ENCODE peak calls at places on chromosomes 16 and 17, in four cellular contexts. V is K562, B is H9, M is endodermal cell. H is an unnamed sample.

GRCh38 chr17:55601874-55602364 is 90.7 kb upstream of the SMIM36 start:
- DNase-seq in V (peak), B (peak), M (peak), H (no peak)

GRCh38 chr16:72845322-72846020 is 202.5 kb downstream of the ZFHX3 start:
- DNase-seq in M (no peak), B (no peak), V (no peak), H (no peak)

GRCh38 chr16:46748775-46749705 is 896 bp upstream of the MYLK3 start:
- DNase-seq in V (peak), M (peak), B (no peak), H (no peak)

GRCh38 chr17:42289863-42290165 is 1.5 kb downstream of the STAT5A start:
- DNase-seq in V (no peak), M (no peak), B (no peak), H (no peak)

GRCh38 chr17:43945074-43945824 is 3.0 kb upstream of the PPY start:
- DNase-seq in M (peak), B (no peak), V (no peak), H (no peak)

GRCh38 chr17:28112199-28112995 is 69.9 kb downstream of the NLK start:
- DNase-seq in M (no peak), B (no peak), V (no peak), H (no peak)

GRCh38 chr17:67578058-67578457 is 139.7 kb upstream of the NOL11 start:
- DNase-seq in B (no peak), M (peak), V (no peak), H (no peak)

GRCh38 chr17:18181358-18181757 is 2.3 kb upstream of the ALKBH5 start:
- DNase-seq in V (peak), B (no peak), M (no peak), H (no peak)

GRCh38 chr17:4420692-4421131 is 13.0 kb upstream of the SPNS3 start:
- DNase-seq in B (peak), M (peak), V (peak), H (peak)

GRCh38 chr16:23369416-23369815 is 67.3 kb downstream of the SCNN1B start:
- DNase-seq in M (no peak), B (no peak), V (no peak), H (no peak)

GRCh38 chr16:19415918-19416317 is 1.8 kb upstream of the TMC5 start:
- DNase-seq in M (no peak), B (no peak), V (no peak), H (no peak)

GRCh38 chr17:32784113-32784512 is 92.8 kb downstream of the MYO1D start:
- DNase-seq in V (no peak), B (no peak), M (no peak), H (no peak)

GRCh38 chr16:76653390-76654026 is 376.3 kb downstream of the CNTNAP4 start:
- DNase-seq in V (peak), M (peak), B (peak), H (no peak)

GRCh38 chr16:64907844-64908243 is 214.0 kb downstream of the CDH11 start:
- DNase-seq in V (no peak), M (no peak), B (no peak), H (no peak)

GRCh38 chr17:17944253-17944652 is 27.9 kb downstream of the TOM1L2 start:
- DNase-seq in B (no peak), V (no peak), M (no peak), H (no peak)

GRCh38 chr16:12262454-12263180 is 286.1 kb downstream of the SNX29 start:
- DNase-seq in B (no peak), M (no peak), V (no peak), H (peak)

GRCh38 chr16:66580605-66581209 is 1.4 kb downstream of the CMTM2 start:
- DNase-seq in V (no peak), B (no peak), M (no peak), H (no peak)

GRCh38 chr17:82905130-82905529 is 65.3 kb upstream of the ZNF750 start:
- DNase-seq in V (no peak), M (no peak), B (no peak), H (no peak)

GRCh38 chr17:28339431-28339830 is 3.9 kb downstream of the TNFAIP1 start:
- DNase-seq in M (no peak), V (no peak), B (no peak), H (no peak)

GRCh38 chr16:78462261-78463208 is 363.1 kb downstream of the WWOX start:
- DNase-seq in B (no peak), M (no peak), V (no peak), H (peak)

DNA sequence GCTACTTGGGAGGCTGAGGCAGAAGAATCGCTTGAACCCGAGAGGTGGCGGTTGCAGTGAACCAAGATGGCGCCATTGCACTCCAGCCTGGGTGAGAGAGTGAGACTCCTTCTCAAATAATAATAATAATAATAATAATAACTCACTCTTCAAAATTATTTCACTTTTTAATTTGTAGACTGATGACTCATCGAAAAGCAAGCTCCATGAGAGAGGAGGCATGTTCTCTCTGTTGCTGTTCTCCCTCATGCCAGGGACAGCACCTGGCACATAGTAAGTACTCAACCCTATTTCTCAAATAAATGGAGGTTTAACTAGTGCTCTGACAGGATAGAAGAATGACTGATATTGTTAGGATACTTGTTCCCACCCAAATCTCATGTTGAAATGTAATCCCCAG is 265.3 kb downstream of the CEP112 start:
- DNase-seq in B (no peak), M (no peak), V (no peak), H (no peak)
- TF ChIP-seq CTCF in B (no peak), M (no peak), V (no peak), H (no peak)

GRCh38 chr16:58820359-58820758 is 86.2 kb upstream of the GOT2 start:
- DNase-seq in V (no peak), M (no peak), B (no peak), H (no peak)

GRCh38 chr16:58815188-58815888 is 81.2 kb upstream of the GOT2 start:
- DNase-seq in V (no peak), M (no peak), B (no peak), H (no peak)

GRCh38 chr16:58809213-58809612 is 75.1 kb upstream of the GOT2 start:
- DNase-seq in B (no peak), V (no peak), M (no peak), H (no peak)

DNA sequence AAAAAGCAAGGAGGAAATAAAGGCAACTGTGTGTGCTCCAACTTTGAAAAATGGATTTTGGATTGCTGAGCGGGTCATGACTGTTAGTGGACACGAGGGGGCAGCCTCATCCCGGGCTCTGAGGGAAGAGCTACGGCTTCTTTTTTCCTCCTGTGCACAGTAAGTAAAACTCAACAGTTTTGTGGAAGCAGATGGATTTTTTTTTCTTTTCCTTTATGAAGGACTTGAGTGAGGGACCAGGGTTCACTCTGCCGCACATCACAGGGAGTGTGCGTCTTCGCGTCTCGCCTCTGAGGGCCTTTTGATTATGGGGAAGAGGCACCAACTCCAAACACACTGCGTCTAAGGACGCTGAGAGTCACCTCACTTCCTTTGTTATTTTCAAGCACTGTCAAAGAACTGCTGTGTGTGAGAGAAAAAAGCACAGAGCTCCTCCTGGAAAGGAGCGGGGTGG is 80.3 kb upstream of the GOT2 start:
- DNase-seq in B (peak), V (peak), M (peak), H (peak)
- H3K9ac ChIP-seq in B (peak), V (peak), M (peak), H (no peak)

DNA sequence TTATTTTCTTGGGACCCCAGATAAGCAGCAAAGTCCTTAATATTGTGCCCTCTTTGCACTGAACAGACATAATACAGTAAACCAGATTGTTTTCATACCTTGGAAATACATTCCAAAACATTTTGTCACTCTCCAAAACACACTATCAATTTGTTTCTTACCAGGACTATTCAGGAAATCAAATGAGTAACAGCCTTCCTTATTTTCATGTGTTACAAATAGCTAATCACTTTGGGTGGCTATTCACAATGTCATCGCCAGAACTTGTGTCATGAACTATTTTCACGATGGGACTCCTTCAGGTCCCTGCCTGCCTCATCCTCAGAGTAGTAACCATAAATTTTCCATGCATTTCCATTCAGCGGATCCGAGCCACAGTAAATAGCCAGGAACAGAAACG is 104.5 kb downstream of the MAP2K6 start:
- DNase-seq in B (no peak), V (no peak), M (no peak), H (no peak)
- H3K27ac ChIP-seq in B (no peak), V (no peak), M (no peak), H (no peak)

GRCh38 chr17:9465216-9465921 is 110.3 kb downstream of the STX8 start:
- DNase-seq in B (no peak), M (no peak), V (no peak), H (no peak)
- TF ChIP-seq CTCF in B (no peak), M (no peak), V (no peak), H (no peak)

GRCh38 chr16:50591800-50592771 is 43.9 kb downstream of the NKD1 start:
- DNase-seq in V (no peak), B (no peak), M (no peak), H (no peak)
- H3K9ac ChIP-seq in V (no peak), B (no peak), M (no peak), H (no peak)

GRCh38 chr17:45175759-45176140 is 14.1 kb downstream of the HEXIM2 start:
- DNase-seq in B (no peak), M (no peak), V (no peak), H (no peak)

GRCh38 chr17:45172232-45172540 is 10.5 kb downstream of the HEXIM2 start:
- DNase-seq in B (no peak), V (no peak), M (no peak), H (no peak)

GRCh38 chr17:45171338-45172231 is 9.9 kb downstream of the HEXIM2 start:
- DNase-seq in M (peak), V (no peak), B (peak), H (peak)

GRCh38 chr17:45172541-45173286 is 11.0 kb downstream of the HEXIM2 start:
- DNase-seq in V (no peak), M (peak), B (peak), H (peak)

DNA sequence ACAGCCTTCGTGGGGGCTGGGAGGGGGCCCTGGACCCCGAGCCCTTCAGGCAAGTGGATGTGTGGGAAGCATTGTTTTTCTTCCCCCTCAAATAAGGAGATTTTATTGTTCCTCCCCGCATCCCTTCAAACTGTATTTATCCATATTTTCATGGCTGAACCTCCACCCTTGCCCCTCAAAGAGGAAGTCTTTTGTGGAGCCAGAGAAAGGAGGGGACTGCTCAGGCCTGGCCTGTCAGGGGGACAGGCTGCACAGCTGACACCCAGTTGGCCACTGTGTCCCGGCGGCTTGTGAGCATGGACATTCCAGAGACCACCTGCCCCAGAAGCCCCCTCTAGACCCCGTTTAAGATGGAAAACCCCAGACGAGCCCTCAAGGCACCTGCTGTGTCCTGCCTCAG is 15.9 kb downstream of the HEXIM2 start:
- DNase-seq in M (no peak), B (no peak), V (no peak), H (no peak)
- H3K27ac ChIP-seq in M (no peak), B (no peak), V (no peak), H (no peak)

DNA sequence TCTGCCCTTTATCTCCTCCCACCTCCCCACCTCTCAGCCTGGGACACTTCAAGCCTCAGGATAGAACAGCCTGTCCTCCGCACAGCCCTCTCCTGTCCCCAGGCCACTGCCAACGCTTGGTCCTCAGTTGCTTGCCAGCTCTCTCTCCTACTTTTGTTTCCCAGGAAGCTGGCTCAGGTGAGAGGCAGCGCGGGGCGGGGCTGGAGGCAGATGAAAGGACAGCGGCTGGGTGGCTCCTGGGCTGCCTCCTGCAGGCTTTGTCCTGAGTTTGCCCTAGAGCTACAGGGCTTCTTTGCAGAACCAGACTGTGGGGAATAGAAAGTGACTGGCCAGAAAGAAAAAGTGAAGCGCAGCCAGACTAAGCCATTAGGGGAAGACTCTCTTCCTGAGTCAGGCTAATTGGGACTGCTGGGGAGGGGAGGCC is 48.2 kb upstream of the CDC42EP4 start:
- DNase-seq in M (peak), B (peak), V (no peak), H (peak)
- TF ChIP-seq CTCF in M (peak), B (peak), V (no peak), H (no peak)

H was measured in colonic mucosa.